ENCODE peak calls at places on chromosomes 3 and 15, in nine cellular contexts. R is neuronal stem cell; G is D341Med; Q is HT1080; M is activated naive CD4-positive, alpha-beta T cell; T is hypothalamus; U is psoas muscle; X is HFFc6; N is NCI-H524. B is an unnamed sample.

GRCh38 chr3:105526349-105527111 is 159.8 kb downstream of the ALCAM start:
- DNase-seq in T (no peak), Q (no peak), X (peak), G (no peak), M (no peak), N (no peak), R (no peak), U (no peak), B (no peak)

GRCh38 chr3:85360742-85361387 is 402.1 kb downstream of the CADM2 start:
- DNase-seq in G (peak), N (peak), Q (peak), M (no peak), T (peak), U (peak), R (peak), X (no peak), B (peak)

GRCh38 chr15:57391537-57391936 is 15.2 kb downstream of the CGNL1 start:
- DNase-seq in X (no peak), G (no peak), R (no peak), N (no peak), T (no peak), Q (no peak), M (no peak), U (no peak), B (no peak)

GRCh38 chr3:190533511-190534282 is 19.8 kb downstream of the IL1RAP start:
- DNase-seq in M (no peak), R (no peak), T (peak), X (peak), U (peak), G (no peak), N (no peak), Q (peak), B (peak)

GRCh38 chr15:62269504-62269903 is 104.4 kb upstream of the C2CD4B start:
- DNase-seq in N (no peak), U (no peak), X (no peak), G (no peak), T (no peak), R (no peak), M (no peak), Q (no peak), B (no peak)

GRCh38 chr15:77002954-77003912 is 8.3 kb downstream of the PSTPIP1 start:
- DNase-seq in X (no peak), U (peak), G (no peak), M (peak), N (no peak), R (no peak), T (no peak), Q (no peak), B (no peak)

GRCh38 chr15:60405405-60405804 is 7.6 kb upstream of the ANXA2 start:
- DNase-seq in X (no peak), T (no peak), M (no peak), R (no peak), U (no peak), G (no peak), N (no peak), Q (no peak), B (no peak)

GRCh38 chr15:69154684-69155083 is 5.8 kb upstream of the GLCE start:
- DNase-seq in G (no peak), U (no peak), R (no peak), M (no peak), X (peak), Q (peak), T (no peak), N (no peak), B (no peak)

GRCh38 chr3:128532007-128532983 is 39.3 kb upstream of the GATA2 start:
- DNase-seq in T (no peak), Q (no peak), U (no peak), X (no peak), G (no peak), M (no peak), R (no peak), N (no peak), B (no peak)

GRCh38 chr3:112635674-112636073 is 5.3 kb downstream of the CCDC80 start:
- DNase-seq in R (no peak), U (no peak), N (no peak), M (no peak), X (peak), G (no peak), Q (no peak), T (no peak), B (no peak)

GRCh38 chr15:77832874-77833273 is 200.2 kb upstream of the LINGO1 start:
- DNase-seq in G (no peak), T (no peak), R (no peak), Q (no peak), X (no peak), M (no peak), N (no peak), U (no peak), B (no peak)